ENCODE peak calls at places on chromosomes 3 and 15, in six cellular contexts. B, G, P, Z, C and E are unnamed samples.

GRCh38 chr15:101439285-101439919 is 50.1 kb downstream of the PCSK6 start:
- DNase-seq in B (no peak), G (no peak), P (no peak), C (no peak), Z (no peak), E (peak)

GRCh38 chr15:58069008-58069407 is 3.5 kb upstream of the ALDH1A2 start:
- DNase-seq in P (no peak), G (no peak), Z (no peak), C (no peak), B (no peak), E (no peak)

GRCh38 chr3:55692958-55693558 is 206.0 kb upstream of the WNT5A start:
- DNase-seq in P (no peak), B (no peak), G (no peak), Z (no peak), C (no peak), E (no peak)

GRCh38 chr15:31439328-31439727 is 112.7 kb downstream of the KLF13 start:
- DNase-seq in Z (no peak), C (no peak), B (no peak), P (peak), G (no peak), E (no peak)

GRCh38 chr3:155018621-155019330 is 61.3 kb upstream of the MME start:
- DNase-seq in P (no peak), B (no peak), C (no peak), Z (no peak), G (no peak), E (no peak)

GRCh38 chr15:40939909-40940801 is 11.0 kb downstream of the DLL4 start:
- DNase-seq in G (no peak), C (no peak), P (peak), Z (no peak), B (no peak), E (no peak)

GRCh38 chr3:127136706-127137105 is 56.2 kb upstream of the PRR23E start:
- DNase-seq in P (no peak), Z (no peak), C (no peak), B (no peak), G (no peak), E (no peak)

GRCh38 chr3:99751649-99752048 is 66.0 kb upstream of the CMSS1 start:
- DNase-seq in G (peak), P (no peak), B (no peak), C (no peak), Z (no peak), E (no peak)

GRCh38 chr3:53196575-53197407 is 35.8 kb downstream of the PRKCD start:
- DNase-seq in Z (no peak), C (no peak), G (no peak), B (no peak), P (no peak), E (no peak)

GRCh38 chr3:156682491-156682890 is 8.1 kb downstream of the TIPARP start:
- DNase-seq in B (no peak), P (no peak), G (no peak), C (no peak), Z (no peak), E (no peak)

GRCh38 chr3:156433138-156433537 is 121.8 kb downstream of the SSR3 start:
- DNase-seq in P (no peak), Z (no peak), B (no peak), C (no peak), G (no peak), E (no peak)

GRCh38 chr3:178561239-178561638 is 25.0 kb downstream of the KCNMB2 start:
- DNase-seq in Z (no peak), P (no peak), B (no peak), G (no peak), C (no peak), E (no peak)

GRCh38 chr3:158573714-158574113 is 2.7 kb downstream of the MLF1 start:
- DNase-seq in Z (no peak), B (no peak), P (peak), C (no peak), G (no peak), E (no peak)